ENCODE peak calls at places on chromosomes 2 and 18, in nine cellular contexts. T is A549, H is heart right ventricle, G is psoas muscle, D is HCT116, U is vagina, I is colonic mucosa, Z is lower lobe of right lung, R is right atrium auricular region. O is an unnamed sample.

GRCh38 chr2:231666171-231667095 is 41.9 kb upstream of the PTMA start:
- DNase-seq in D (peak; percentile 94), Z (peak; percentile 98), R (peak; percentile 95), U (peak; percentile 95), H (peak; percentile 96), G (peak; percentile 97), I (peak; percentile 97), T (peak; percentile 80), O (peak; percentile 95)

GRCh38 chr2:241593271-241593670 is 34.7 kb downstream of the BOK start:
- DNase-seq in R (no peak), H (no peak), G (no peak), T (no peak), U (no peak), I (no peak), Z (no peak), D (no peak), O (no peak)

GRCh38 chr2:18788590-18788989 is 199.2 kb upstream of the NT5C1B start:
- DNase-seq in D (no peak), T (no peak), R (no peak), G (peak; percentile 42), I (no peak), Z (no peak), U (no peak), H (peak; percentile 43), O (no peak)

GRCh38 chr2:79085382-79085781 is 2.4 kb downstream of the REG1B start:
- DNase-seq in D (no peak), G (no peak), T (no peak), R (no peak), I (no peak), U (no peak), H (no peak), Z (no peak), O (no peak)

GRCh38 chr2:201276511-201276910 is 16.2 kb downstream of the CASP8 start:
- DNase-seq in G (no peak), I (no peak), D (no peak), T (no peak), H (no peak), R (no peak), Z (no peak), U (no peak), O (no peak)

GRCh38 chr2:127637725-127638252 is 8.2 kb upstream of the GPR17 start:
- DNase-seq in D (peak; percentile 13), T (peak; percentile 29), U (no peak), R (no peak), Z (no peak), G (peak; percentile 67), I (no peak), H (peak; percentile 76), O (peak; percentile 87)

GRCh38 chr2:54336136-54336976 is 80.3 kb upstream of the TSPYL6 start:
- DNase-seq in H (no peak), R (no peak), I (no peak), Z (no peak), G (no peak), T (no peak), D (no peak), U (no peak), O (peak; percentile 83)

GRCh38 chr2:175251425-175252041 is 70.0 kb upstream of the ATP5MC3 start:
- DNase-seq in U (no peak), R (no peak), Z (no peak), G (no peak), H (no peak), T (peak; percentile 20), I (peak; percentile 19), D (peak; percentile 24), O (peak; percentile 77)

GRCh38 chr2:199310654-199311275 is 147.0 kb downstream of the SATB2 start:
- DNase-seq in Z (no peak), T (no peak), G (no peak), R (no peak), U (no peak), I (no peak), H (no peak), D (no peak), O (no peak)

GRCh38 chr2:31004252-31004651 is 134.0 kb downstream of the GALNT14 start:
- DNase-seq in T (no peak), R (no peak), U (no peak), H (no peak), D (no peak), Z (no peak), G (no peak), I (no peak), O (no peak)

GRCh38 chr2:137942037-137942784 is 22.1 kb upstream of the HNMT start:
- DNase-seq in Z (no peak), R (no peak), I (no peak), H (no peak), T (no peak), D (no peak), G (no peak), U (no peak), O (no peak)

GRCh38 chr2:237700583-237701032 is 73.2 kb downstream of the LRRFIP1 start:
- DNase-seq in G (peak; percentile 86), T (no peak), R (peak; percentile 79), U (peak; percentile 90), Z (no peak), H (peak; percentile 84), D (no peak), I (peak; percentile 47), O (peak; percentile 71)

GRCh38 chr18:30748541-30748940 is 294.0 kb downstream of the DSC3 start:
- DNase-seq in H (no peak), Z (no peak), T (no peak), G (no peak), U (no peak), R (no peak), D (no peak), I (no peak), O (no peak)

GRCh38 chr2:240463866-240464481 is 28.5 kb downstream of the GPC1 start:
- DNase-seq in R (peak; percentile 53), T (no peak), I (peak; percentile 13), D (no peak), H (peak; percentile 1), Z (no peak), G (peak; percentile 52), U (peak; percentile 88), O (no peak)

GRCh38 chr2:208319403-208319802 is 53.3 kb downstream of the PIKFYVE start:
- DNase-seq in U (no peak), R (no peak), D (no peak), I (no peak), Z (no peak), T (no peak), H (no peak), G (no peak), O (no peak)
- H3K4me1 ChIP-seq in U (peaks cover 20% of the 10 kb centered on the region), R (peaks cover 32% of the 10 kb centered on the region), D (no peaks in the 10 kb centered on the region), I (no peaks in the 10 kb centered on the region), Z (no peaks in the 10 kb centered on the region), T (no peaks in the 10 kb centered on the region), H (peaks cover 25% of the 10 kb centered on the region), G (peaks cover 33% of the 10 kb centered on the region), O (peaks cover 36% of the 10 kb centered on the region)

DNA sequence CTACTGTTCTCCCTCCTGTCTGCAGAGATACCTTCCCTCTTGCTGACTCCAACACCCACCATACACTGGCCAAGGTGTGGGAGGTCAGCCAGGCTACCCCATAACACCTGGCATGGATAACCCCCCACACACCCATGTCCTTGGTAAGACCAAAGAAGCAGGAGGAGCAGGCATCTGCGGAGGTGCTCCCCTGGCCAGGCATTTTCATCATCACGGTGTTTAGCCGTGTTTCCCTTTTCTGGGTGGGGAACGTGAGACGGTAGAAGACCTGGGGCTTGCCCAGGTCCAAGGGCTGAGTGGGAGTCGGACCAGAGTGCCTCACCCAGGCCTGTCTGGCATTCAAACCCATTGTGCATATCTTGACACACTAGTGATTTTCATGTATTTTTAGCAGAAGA is 150.3 kb downstream of the SMAD7 start:
- DNase-seq in D (no peak), I (peak; percentile 15), H (no peak), R (peak; percentile 57), T (no peak), G (peak; percentile 28), U (no peak), Z (peak; percentile 22), O (no peak)
- H3K4me1 ChIP-seq in D (peaks cover 8% of the 10 kb centered on the region), I (peaks cover 10% of the 10 kb centered on the region), H (peaks cover 44% of the 10 kb centered on the region), R (peaks cover 83% of the 10 kb centered on the region), T (no peaks in the 10 kb centered on the region), G (peaks cover 45% of the 10 kb centered on the region), U (no peaks in the 10 kb centered on the region), Z (peaks cover 4% of the 10 kb centered on the region), O (peaks cover 20% of the 10 kb centered on the region)

GRCh38 chr2:43218550-43219382 is 7.6 kb downstream of the ZFP36L2 start:
- DNase-seq in H (peak; percentile 76), I (peak; percentile 87), U (peak; percentile 94), T (no peak), D (no peak), G (peak; percentile 68), Z (peak; percentile 84), R (no peak), O (peak; percentile 43)

GRCh38 chr2:43220229-43220981 is 6.0 kb downstream of the ZFP36L2 start:
- DNase-seq in G (no peak), T (no peak), R (no peak), Z (no peak), I (no peak), U (no peak), D (no peak), H (no peak), O (peak; percentile 67)

GRCh38 chr2:43218221-43218549 is 8.2 kb downstream of the ZFP36L2 start:
- DNase-seq in U (no peak), Z (no peak), D (no peak), G (no peak), T (no peak), I (no peak), H (no peak), R (no peak), O (peak; percentile 69)

GRCh38 chr2:43220982-43221659 is 5.3 kb downstream of the ZFP36L2 start:
- DNase-seq in I (peak; percentile 73), D (no peak), Z (peak; percentile 64), H (peak; percentile 76), R (peak; percentile 77), T (no peak), U (peak; percentile 95), G (peak; percentile 78), O (peak; percentile 97)

DNA sequence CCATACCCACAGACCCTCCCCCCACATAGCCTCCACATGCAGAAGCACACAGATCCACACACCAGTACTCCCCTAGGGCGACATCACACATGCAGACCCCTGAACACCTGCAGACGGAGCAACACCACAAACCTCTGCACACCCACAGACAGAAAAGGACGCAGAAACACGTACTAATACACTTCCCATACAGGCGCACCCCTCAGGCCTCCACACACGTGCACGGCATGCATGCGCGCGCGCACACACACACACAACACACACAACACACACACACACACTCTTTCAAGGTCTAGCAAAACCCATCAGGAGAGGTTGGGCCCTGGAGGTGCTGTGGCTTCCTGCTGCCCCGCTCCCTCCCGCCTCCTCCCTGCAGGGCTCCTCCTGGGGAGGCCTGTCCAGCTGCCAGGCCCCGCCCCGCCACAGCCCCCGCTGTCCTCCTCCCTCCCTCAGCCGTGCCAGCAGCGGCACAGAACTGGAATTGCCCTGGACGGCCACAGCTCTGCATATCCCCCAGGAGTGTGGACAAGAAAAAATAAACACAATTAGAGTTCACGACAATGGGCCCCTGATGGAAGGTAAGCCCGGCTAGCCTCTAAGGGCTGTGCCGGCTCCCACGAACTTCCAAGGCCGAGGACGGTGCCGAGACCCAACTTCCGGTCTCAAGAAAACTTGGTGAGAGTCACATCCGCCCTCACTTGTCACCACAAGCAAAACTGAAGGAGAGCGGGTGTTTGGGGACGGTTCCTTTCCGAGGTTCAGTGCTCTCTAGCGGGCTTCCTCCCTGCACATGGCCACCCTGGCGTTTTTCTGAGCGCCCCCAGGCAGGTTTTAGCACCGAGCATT is 6.8 kb downstream of the ZFP36L2 start:
- DNase-seq in U (peak; percentile 94), R (peak; percentile 91), I (peak; percentile 94), Z (peak; percentile 94), D (peak; percentile 75), T (peak; percentile 81), H (peak; percentile 90), G (peak; percentile 93), O (peak; percentile 77)
- H3K4me1 ChIP-seq in U (peaks cover 45% of the 10 kb centered on the region), R (peaks cover 69% of the 10 kb centered on the region), I (peaks cover 12% of the 10 kb centered on the region), Z (peaks cover 61% of the 10 kb centered on the region), D (peaks cover 58% of the 10 kb centered on the region), T (peaks cover 52% of the 10 kb centered on the region), H (peaks cover 65% of the 10 kb centered on the region), G (peaks cover 58% of the 10 kb centered on the region), O (peaks cover 45% of the 10 kb centered on the region)

GRCh38 chr2:179335732-179336131 is 71.1 kb upstream of the SESTD1 start:
- DNase-seq in R (no peak), D (no peak), U (no peak), T (no peak), G (no peak), I (no peak), H (no peak), Z (no peak), O (peak; percentile 46)
- H3K4me1 ChIP-seq in R (no peaks in the 10 kb centered on the region), D (no peaks in the 10 kb centered on the region), U (peaks cover 12% of the 10 kb centered on the region), T (peaks cover 9% of the 10 kb centered on the region), G (no peaks in the 10 kb centered on the region), I (no peaks in the 10 kb centered on the region), H (no peaks in the 10 kb centered on the region), Z (no peaks in the 10 kb centered on the region), O (peaks cover 39% of the 10 kb centered on the region)